ENCODE peak calls at places on chromosomes 12 and 14, in five cellular contexts. One of them, this sample, is unnamed.

GRCh38 chr14:103088921-103089320 is 4.9 kb downstream of the LBHD2 start:
- DNase-seq in GM04504: no peak
- DNase-seq in activated CD8-positive, alpha-beta memory T cell treated with anti-CD3 and anti-CD28 coated beads, Interleukin-2, amount 50 U/mL, for 4 hours: no peak
- DNase-seq in type B pancreatic cell: no peak
- DNase-seq in activated naive CD4-positive, alpha-beta T cell treated with anti-CD3 and anti-CD28 coated beads, Interleukin-2, amount 50 U/mL, for 16 hours: no peak
- DNase-seq in this sample: no peak

GRCh38 chr12:119179335-119180021 is 747 bp downstream of the HSPB8 start:
- DNase-seq in GM04504: peak
- DNase-seq in activated CD8-positive, alpha-beta memory T cell treated with anti-CD3 and anti-CD28 coated beads, Interleukin-2, amount 50 U/mL, for 4 hours: no peak
- DNase-seq in type B pancreatic cell: no peak
- DNase-seq in activated naive CD4-positive, alpha-beta T cell treated with anti-CD3 and anti-CD28 coated beads, Interleukin-2, amount 50 U/mL, for 16 hours: no peak
- DNase-seq in this sample: no peak

GRCh38 chr14:69693145-69693544 is 73.8 kb upstream of the SRSF5 start:
- DNase-seq in GM04504: no peak
- DNase-seq in activated CD8-positive, alpha-beta memory T cell treated with anti-CD3 and anti-CD28 coated beads, Interleukin-2, amount 50 U/mL, for 4 hours: no peak
- DNase-seq in type B pancreatic cell: no peak
- DNase-seq in activated naive CD4-positive, alpha-beta T cell treated with anti-CD3 and anti-CD28 coated beads, Interleukin-2, amount 50 U/mL, for 16 hours: no peak
- DNase-seq in this sample: no peak

GRCh38 chr12:56687225-56688128 is 607 bp downstream of the PTGES3 start:
- DNase-seq in GM04504: no peak
- DNase-seq in activated CD8-positive, alpha-beta memory T cell treated with anti-CD3 and anti-CD28 coated beads, Interleukin-2, amount 50 U/mL, for 4 hours: peak
- DNase-seq in type B pancreatic cell: no peak
- DNase-seq in activated naive CD4-positive, alpha-beta T cell treated with anti-CD3 and anti-CD28 coated beads, Interleukin-2, amount 50 U/mL, for 16 hours: peak
- DNase-seq in this sample: peak

GRCh38 chr12:96520767-96521166 is 31.4 kb downstream of the CFAP54 start:
- DNase-seq in GM04504: no peak
- DNase-seq in activated CD8-positive, alpha-beta memory T cell treated with anti-CD3 and anti-CD28 coated beads, Interleukin-2, amount 50 U/mL, for 4 hours: no peak
- DNase-seq in type B pancreatic cell: no peak
- DNase-seq in activated naive CD4-positive, alpha-beta T cell treated with anti-CD3 and anti-CD28 coated beads, Interleukin-2, amount 50 U/mL, for 16 hours: no peak
- DNase-seq in this sample: no peak

GRCh38 chr14:33026850-33027420 is 88.3 kb downstream of the NPAS3 start:
- DNase-seq in GM04504: peak
- DNase-seq in activated CD8-positive, alpha-beta memory T cell treated with anti-CD3 and anti-CD28 coated beads, Interleukin-2, amount 50 U/mL, for 4 hours: no peak
- DNase-seq in type B pancreatic cell: no peak
- DNase-seq in activated naive CD4-positive, alpha-beta T cell treated with anti-CD3 and anti-CD28 coated beads, Interleukin-2, amount 50 U/mL, for 16 hours: no peak
- DNase-seq in this sample: no peak

GRCh38 chr14:89477391-89477790 is 60.4 kb upstream of the FOXN3 start:
- DNase-seq in GM04504: no peak
- DNase-seq in activated CD8-positive, alpha-beta memory T cell treated with anti-CD3 and anti-CD28 coated beads, Interleukin-2, amount 50 U/mL, for 4 hours: no peak
- DNase-seq in type B pancreatic cell: no peak
- DNase-seq in activated naive CD4-positive, alpha-beta T cell treated with anti-CD3 and anti-CD28 coated beads, Interleukin-2, amount 50 U/mL, for 16 hours: no peak
- DNase-seq in this sample: no peak

GRCh38 chr14:99425272-99425681 is 55.4 kb downstream of the SETD3 start:
- DNase-seq in GM04504: no peak
- DNase-seq in activated CD8-positive, alpha-beta memory T cell treated with anti-CD3 and anti-CD28 coated beads, Interleukin-2, amount 50 U/mL, for 4 hours: no peak
- DNase-seq in type B pancreatic cell: no peak
- DNase-seq in activated naive CD4-positive, alpha-beta T cell treated with anti-CD3 and anti-CD28 coated beads, Interleukin-2, amount 50 U/mL, for 16 hours: no peak
- DNase-seq in this sample: no peak

GRCh38 chr14:95493976-95494375 is 22.5 kb downstream of the SYNE3 start:
- DNase-seq in GM04504: no peak
- DNase-seq in activated CD8-positive, alpha-beta memory T cell treated with anti-CD3 and anti-CD28 coated beads, Interleukin-2, amount 50 U/mL, for 4 hours: no peak
- DNase-seq in type B pancreatic cell: no peak
- DNase-seq in activated naive CD4-positive, alpha-beta T cell treated with anti-CD3 and anti-CD28 coated beads, Interleukin-2, amount 50 U/mL, for 16 hours: no peak
- DNase-seq in this sample: no peak

GRCh38 chr14:57962293-57962996 is 96.6 kb upstream of the SLC35F4 start:
- DNase-seq in GM04504: no peak
- DNase-seq in activated CD8-positive, alpha-beta memory T cell treated with anti-CD3 and anti-CD28 coated beads, Interleukin-2, amount 50 U/mL, for 4 hours: no peak
- DNase-seq in type B pancreatic cell: no peak
- DNase-seq in activated naive CD4-positive, alpha-beta T cell treated with anti-CD3 and anti-CD28 coated beads, Interleukin-2, amount 50 U/mL, for 16 hours: no peak
- DNase-seq in this sample: no peak

GRCh38 chr14:52649511-52649910 is 45.8 kb downstream of the ERO1A start:
- DNase-seq in GM04504: no peak
- DNase-seq in activated CD8-positive, alpha-beta memory T cell treated with anti-CD3 and anti-CD28 coated beads, Interleukin-2, amount 50 U/mL, for 4 hours: no peak
- DNase-seq in type B pancreatic cell: no peak
- DNase-seq in activated naive CD4-positive, alpha-beta T cell treated with anti-CD3 and anti-CD28 coated beads, Interleukin-2, amount 50 U/mL, for 16 hours: no peak
- DNase-seq in this sample: no peak

GRCh38 chr12:27682534-27682933 is 13.7 kb upstream of the REP15 start:
- DNase-seq in GM04504: no peak
- DNase-seq in activated CD8-positive, alpha-beta memory T cell treated with anti-CD3 and anti-CD28 coated beads, Interleukin-2, amount 50 U/mL, for 4 hours: no peak
- DNase-seq in type B pancreatic cell: no peak
- DNase-seq in activated naive CD4-positive, alpha-beta T cell treated with anti-CD3 and anti-CD28 coated beads, Interleukin-2, amount 50 U/mL, for 16 hours: no peak
- DNase-seq in this sample: no peak

GRCh38 chr14:76473381-76474263 is 97.7 kb downstream of the ESRRB start:
- DNase-seq in GM04504: no peak
- DNase-seq in activated CD8-positive, alpha-beta memory T cell treated with anti-CD3 and anti-CD28 coated beads, Interleukin-2, amount 50 U/mL, for 4 hours: no peak
- DNase-seq in type B pancreatic cell: no peak
- DNase-seq in activated naive CD4-positive, alpha-beta T cell treated with anti-CD3 and anti-CD28 coated beads, Interleukin-2, amount 50 U/mL, for 16 hours: no peak
- DNase-seq in this sample: no peak

GRCh38 chr14:92930737-92931602 is 8.0 kb downstream of the CHGA start:
- DNase-seq in GM04504: peak
- DNase-seq in activated CD8-positive, alpha-beta memory T cell treated with anti-CD3 and anti-CD28 coated beads, Interleukin-2, amount 50 U/mL, for 4 hours: no peak
- DNase-seq in type B pancreatic cell: no peak
- DNase-seq in activated naive CD4-positive, alpha-beta T cell treated with anti-CD3 and anti-CD28 coated beads, Interleukin-2, amount 50 U/mL, for 16 hours: no peak
- DNase-seq in this sample: no peak

GRCh38 chr12:18368594-18368993 is 107.3 kb downstream of the PIK3C2G start:
- DNase-seq in GM04504: no peak
- DNase-seq in activated CD8-positive, alpha-beta memory T cell treated with anti-CD3 and anti-CD28 coated beads, Interleukin-2, amount 50 U/mL, for 4 hours: no peak
- DNase-seq in type B pancreatic cell: no peak
- DNase-seq in activated naive CD4-positive, alpha-beta T cell treated with anti-CD3 and anti-CD28 coated beads, Interleukin-2, amount 50 U/mL, for 16 hours: no peak
- DNase-seq in this sample: no peak

GRCh38 chr12:69630191-69630590 is 19.5 kb upstream of the LRRC10 start:
- DNase-seq in GM04504: no peak
- DNase-seq in activated CD8-positive, alpha-beta memory T cell treated with anti-CD3 and anti-CD28 coated beads, Interleukin-2, amount 50 U/mL, for 4 hours: no peak
- DNase-seq in type B pancreatic cell: no peak
- DNase-seq in activated naive CD4-positive, alpha-beta T cell treated with anti-CD3 and anti-CD28 coated beads, Interleukin-2, amount 50 U/mL, for 16 hours: no peak
- DNase-seq in this sample: no peak